ENCODE peak calls at places on chromosome 7, in five cellular contexts. U is brain microvascular endothelial cell, D is breast epithelium, V is IMR-90, M is ascending aorta. F is an unnamed sample.

GRCh38 chr7:140923358-140924006 is 1.2 kb downstream of the BRAF start:
- DNase-seq in U (peak), M (no peak), D (no peak), V (no peak), F (no peak)

GRCh38 chr7:151493083-151493482 is 26.6 kb downstream of the RHEB start:
- DNase-seq in V (no peak), U (no peak), D (no peak), M (no peak), F (no peak)

GRCh38 chr7:131507592-131508331 is 48.7 kb downstream of the PODXL start:
- DNase-seq in M (peak), U (peak), V (peak), D (peak), F (peak)

GRCh38 chr7:17598846-17599245 is 300.4 kb downstream of the AHR start:
- DNase-seq in U (no peak), V (peak), M (no peak), D (no peak), F (no peak)

GRCh38 chr7:76338298-76339084 is 20.3 kb downstream of the YWHAG start:
- DNase-seq in U (no peak), V (no peak), D (no peak), M (no peak), F (no peak)

GRCh38 chr7:154587812-154588211 is 415.1 kb downstream of the PAXIP1 start:
- DNase-seq in M (no peak), D (no peak), U (no peak), V (no peak), F (no peak)

GRCh38 chr7:121163699-121164098 is 165.1 kb upstream of the WNT16 start:
- DNase-seq in M (no peak), D (no peak), V (no peak), U (no peak), F (no peak)

GRCh38 chr7:55432937-55433784 is 68.0 kb downstream of the LANCL2 start:
- DNase-seq in D (no peak), U (no peak), M (no peak), V (peak), F (no peak)

GRCh38 chr7:142443614-142444013 is 185.8 kb upstream of the PRSS58 start:
- DNase-seq in U (no peak), D (no peak), M (no peak), V (peak), F (no peak)

GRCh38 chr7:155360495-155361362 is 63.1 kb downstream of the INSIG1 start:
- DNase-seq in M (no peak), D (peak), V (no peak), U (no peak), F (no peak)

GRCh38 chr7:90596745-90597526 is 815 bp downstream of the CDK14 start:
- DNase-seq in D (no peak), U (peak), M (no peak), V (peak), F (no peak)

GRCh38 chr7:115476666-115477065 is 553.9 kb downstream of the TFEC start:
- DNase-seq in D (no peak), M (no peak), V (no peak), U (no peak), F (no peak)

GRCh38 chr7:115475206-115475605 is 553.3 kb downstream of the MDFIC start:
- DNase-seq in D (no peak), U (no peak), M (no peak), V (no peak), F (no peak)

GRCh38 chr7:115478426-115478825 is 552.1 kb downstream of the TFEC start:
- DNase-seq in V (no peak), M (no peak), U (no peak), D (no peak), F (no peak)

GRCh38 chr7:115477193-115477651 is 553.3 kb downstream of the TFEC start:
- DNase-seq in V (no peak), D (no peak), M (no peak), U (no peak), F (no peak)

GRCh38 chr7:115475774-115476407 is 554.0 kb downstream of the MDFIC start:
- DNase-seq in M (no peak), V (no peak), U (no peak), D (no peak), F (no peak)
- TF ChIP-seq CTCF in M (no peak), V (no peak), U (peak), D (no peak), F (no peak)

GRCh38 chr7:135712182-135712782 is 15.7 kb downstream of the SLC13A4 start:
- DNase-seq in M (no peak), V (no peak), D (no peak), U (no peak), F (no peak)
- TF ChIP-seq CTCF in M (no peak), V (peak), D (no peak), U (no peak), F (no peak)

GRCh38 chr7:5482020-5482498 is 58.4 kb upstream of the TNRC18 start:
- DNase-seq in V (no peak), U (no peak), M (no peak), D (no peak), F (no peak)
- TF ChIP-seq CTCF in V (no peak), U (no peak), M (no peak), D (no peak), F (no peak)

DNA sequence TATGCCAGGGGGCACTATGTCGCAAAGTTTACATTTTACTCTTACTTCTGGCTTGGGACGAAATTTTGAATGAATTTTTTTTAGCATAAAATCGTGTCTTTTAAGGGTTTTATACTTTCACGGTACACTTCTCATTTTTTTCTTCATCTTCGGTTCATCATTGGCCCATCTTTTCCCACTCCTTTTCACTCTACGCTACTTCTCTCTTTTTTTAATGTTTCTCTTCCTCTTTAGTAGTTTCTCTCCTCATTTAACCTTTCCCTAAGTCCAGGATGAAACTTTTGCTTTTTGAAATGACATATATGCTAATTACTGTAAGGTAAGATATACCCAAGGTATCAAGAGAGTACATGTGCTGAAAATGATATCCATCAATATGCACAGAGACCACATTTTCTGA is 39.5 kb downstream of the C7orf33 start:
- DNase-seq in M (no peak), V (no peak), U (no peak), D (no peak), F (no peak)
- TF ChIP-seq CTCF in M (no peak), V (no peak), U (no peak), D (no peak), F (no peak)

GRCh38 chr7:29636009-29636351 is 72.3 kb downstream of the PRR15 start:
- DNase-seq in D (no peak), V (no peak), U (no peak), M (no peak), F (no peak)
- TF ChIP-seq CTCF in D (no peak), V (no peak), U (no peak), M (no peak), F (no peak)

GRCh38 chr7:122442929-122443328 is 138.4 kb upstream of the FEZF1 start:
- DNase-seq in U (no peak), M (no peak), D (no peak), V (no peak), F (no peak)

GRCh38 chr7:122433765-122434164 is 129.2 kb upstream of the FEZF1 start:
- DNase-seq in V (no peak), U (no peak), D (no peak), M (no peak), F (no peak)

GRCh38 chr7:122438001-122438400 is 133.5 kb upstream of the FEZF1 start:
- DNase-seq in M (no peak), D (no peak), V (no peak), U (no peak), F (no peak)

GRCh38 chr7:122438492-122438891 is 133.9 kb upstream of the FEZF1 start:
- DNase-seq in U (no peak), V (no peak), D (no peak), M (no peak), F (no peak)
- TF ChIP-seq CTCF in U (no peak), V (no peak), D (no peak), M (no peak), F (no peak)

GRCh38 chr7:74405191-74405898 is 48.4 kb upstream of the GTF2IRD1 start:
- DNase-seq in U (peak), M (no peak), V (no peak), D (no peak), F (no peak)
- TF ChIP-seq CTCF in U (peak), M (no peak), V (peak), D (no peak), F (no peak)